ENCODE peak calls at places on chromosomes 2 and 18, in six cellular contexts. W, H, R, Y, B and O are unnamed samples.

GRCh38 chr2:127695491-127696472 is 5.5 kb upstream of the SFT2D3 start:
- DNase-seq in B (no peak), Y (peak; percentile 79), R (no peak), H (peak; percentile 40), W (peak; percentile 59), O (peak; percentile 82)

GRCh38 chr2:190469770-190470169 is 61.6 kb downstream of the MFSD6 start:
- DNase-seq in Y (no peak), B (no peak), W (peak; percentile 79), H (peak; percentile 55), R (no peak), O (no peak)

GRCh38 chr2:96171836-96172235 is 26.6 kb upstream of the DUSP2 start:
- DNase-seq in H (no peak), B (peak; percentile 34), Y (no peak), W (no peak), R (no peak), O (no peak)

GRCh38 chr2:43513216-43513615 is 82.6 kb downstream of the THADA start:
- DNase-seq in B (no peak), H (peak; percentile 36), W (no peak), Y (no peak), R (no peak), O (no peak)

GRCh38 chr2:170525566-170525900 is 189.6 kb upstream of the SP5 start:
- DNase-seq in W (peak; percentile 97), R (no peak), Y (no peak), H (peak; percentile 94), B (peak; percentile 49), O (no peak)

GRCh38 chr2:132448771-132449170 is 32.2 kb downstream of the GPR39 start:
- DNase-seq in B (peak; percentile 11), H (peak; percentile 55), W (peak; percentile 50), Y (peak; percentile 42), R (no peak), O (no peak)

GRCh38 chr2:182685552-182685951 is 30.5 kb upstream of the DNAJC10 start:
- DNase-seq in B (no peak), W (no peak), H (no peak), R (no peak), Y (no peak), O (no peak)

GRCh38 chr2:230441188-230441897 is 25.3 kb downstream of the SP100 start:
- DNase-seq in R (no peak), H (peak; percentile 73), W (peak; percentile 34), Y (no peak), B (no peak), O (no peak)

GRCh38 chr2:165069131-165069530 is 113.8 kb upstream of the SLC38A11 start:
- DNase-seq in H (peak; percentile 3), B (no peak), Y (no peak), R (no peak), W (peak; percentile 73), O (no peak)

GRCh38 chr2:54067851-54068375 is 47.5 kb upstream of the ACYP2 start:
- DNase-seq in B (no peak), Y (no peak), R (no peak), H (peak; percentile 66), W (peak; percentile 26), O (no peak)

GRCh38 chr18:29560270-29560669 is 1383.3 kb upstream of the CDH2 start:
- DNase-seq in B (no peak), H (no peak), Y (no peak), R (no peak), W (no peak), O (no peak)

GRCh38 chr2:22281033-22281432 is 1103.9 kb upstream of the KLHL29 start:
- DNase-seq in H (peak; percentile 91), W (peak; percentile 85), R (no peak), Y (no peak), B (no peak), O (no peak)

GRCh38 chr2:59322005-59322404 is 1080.9 kb upstream of the FANCL start:
- DNase-seq in Y (peak; percentile 54), R (no peak), B (no peak), H (no peak), W (no peak), O (no peak)

GRCh38 chr18:21080576-21080975 is 31.0 kb downstream of the ROCK1 start:
- DNase-seq in R (no peak), B (no peak), W (no peak), Y (no peak), H (no peak), O (no peak)

GRCh38 chr2:225041210-225041870 is 928 bp downstream of the DOCK10 start:
- DNase-seq in H (peak; percentile 62), W (peak; percentile 42), B (peak; percentile 23), Y (peak; percentile 38), R (no peak), O (peak; percentile 51)

GRCh38 chr18:36546876-36547275 is 249.4 kb downstream of the FHOD3 start:
- DNase-seq in W (no peak), B (no peak), H (no peak), R (no peak), Y (no peak), O (no peak)

GRCh38 chr18:1014951-1015627 is 110.4 kb downstream of the ADCYAP1 start:
- DNase-seq in W (no peak), R (no peak), Y (peak; percentile 48), H (no peak), B (no peak), O (no peak)

GRCh38 chr2:233059797-233060499 is at the start of gene INPP5D:
- DNase-seq in H (no peak), Y (no peak), R (no peak), W (no peak), B (no peak), O (no peak)

GRCh38 chr18:80245781-80246655 is 1.3 kb downstream of the PARD6G start:
- DNase-seq in H (no peak), Y (peak; percentile 71), R (peak; percentile 64), W (no peak), B (no peak), O (no peak)

GRCh38 chr18:7038330-7038846 is 79.2 kb downstream of the LAMA1 start:
- DNase-seq in H (peak; percentile 99), R (peak; percentile 45), Y (peak; percentile 80), B (peak; percentile 90), W (peak; percentile 59), O (peak; percentile 93)

GRCh38 chr18:22946841-22947240 is 13.7 kb downstream of the RBBP8 start:
- DNase-seq in Y (no peak), W (no peak), R (no peak), H (peak; percentile 16), B (no peak), O (no peak)

GRCh38 chr2:45018033-45018432 is 8.8 kb upstream of the SIX2 start:
- DNase-seq in W (no peak), Y (no peak), H (no peak), R (no peak), B (no peak), O (no peak)

GRCh38 chr2:205665791-205666190 is 16.5 kb upstream of the NRP2 start:
- DNase-seq in R (no peak), B (peak; percentile 61), H (no peak), W (no peak), Y (no peak), O (no peak)

GRCh38 chr18:10320201-10320600 is 134.2 kb upstream of the APCDD1 start:
- DNase-seq in Y (no peak), B (peak; percentile 70), H (no peak), R (no peak), W (no peak), O (no peak)

GRCh38 chr18:10316778-10317177 is 137.7 kb upstream of the APCDD1 start:
- DNase-seq in W (no peak), Y (no peak), H (no peak), R (no peak), B (no peak), O (no peak)

GRCh38 chr18:10320848-10321247 is 133.6 kb upstream of the APCDD1 start:
- DNase-seq in Y (no peak), H (peak; percentile 57), R (no peak), B (no peak), W (no peak), O (no peak)

GRCh38 chr18:10317864-10318685 is 136.4 kb upstream of the APCDD1 start:
- DNase-seq in Y (no peak), B (no peak), W (no peak), H (no peak), R (no peak), O (no peak)

GRCh38 chr18:10318686-10318960 is 135.8 kb upstream of the APCDD1 start:
- DNase-seq in H (peak; percentile 25), B (no peak), Y (no peak), R (no peak), W (no peak), O (no peak)
- H3K14ac ChIP-seq in H (no peak overlapping the region), B (no peak overlapping the region), Y (no peak overlapping the region), R (no peak overlapping the region), W (no peak overlapping the region), O (no peak overlapping the region)

GRCh38 chr2:23659773-23660172 is 267.1 kb downstream of the ATAD2B start:
- DNase-seq in R (no peak), W (no peak), H (no peak), Y (no peak), B (no peak), O (no peak)
- H3K14ac ChIP-seq in R (no peak overlapping the region), W (no peak overlapping the region), H (no peak overlapping the region), Y (no peak overlapping the region), B (no peak overlapping the region), O (no peak overlapping the region)

GRCh38 chr18:9787126-9787525 is 79.0 kb downstream of the RAB31 start:
- DNase-seq in W (no peak), H (peak; percentile 20), Y (no peak), B (no peak), R (no peak), O (no peak)

GRCh38 chr18:9787716-9788115 is 79.6 kb downstream of the RAB31 start:
- DNase-seq in H (peak; percentile 48), B (no peak), R (no peak), W (no peak), Y (no peak), O (no peak)

GRCh38 chr18:9788140-9788539 is 80.0 kb downstream of the RAB31 start:
- DNase-seq in B (no peak), W (no peak), H (no peak), R (no peak), Y (no peak), O (no peak)

GRCh38 chr18:9790261-9790660 is 82.2 kb downstream of the RAB31 start:
- DNase-seq in W (no peak), H (no peak), Y (no peak), B (no peak), R (no peak), O (no peak)

DNA sequence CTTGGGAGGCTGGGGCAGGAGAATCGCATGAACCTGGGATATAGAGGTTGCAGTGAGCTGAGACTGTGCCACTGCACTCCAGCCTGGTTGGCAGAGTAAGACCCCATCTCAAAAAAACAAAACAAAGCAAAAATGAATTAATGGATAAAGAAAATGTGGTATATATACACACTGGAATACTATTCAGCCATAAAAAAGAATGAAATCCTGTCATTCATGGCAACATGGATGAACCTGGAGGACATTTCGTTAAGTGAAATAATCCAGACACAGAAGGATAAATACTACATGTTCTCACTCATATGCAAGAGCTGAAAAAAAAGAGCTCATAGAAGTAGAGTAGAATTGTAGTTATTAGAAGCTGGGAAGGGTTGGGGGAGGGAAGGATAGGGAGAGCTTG is 80.8 kb downstream of the RAB31 start:
- DNase-seq in R (no peak), H (no peak), Y (no peak), W (no peak), B (no peak), O (no peak)
- H3K14ac ChIP-seq in R (no peak overlapping the region), H (no peak overlapping the region), Y (no peak overlapping the region), W (no peak overlapping the region), B (no peak overlapping the region), O (no peak overlapping the region)

DNA sequence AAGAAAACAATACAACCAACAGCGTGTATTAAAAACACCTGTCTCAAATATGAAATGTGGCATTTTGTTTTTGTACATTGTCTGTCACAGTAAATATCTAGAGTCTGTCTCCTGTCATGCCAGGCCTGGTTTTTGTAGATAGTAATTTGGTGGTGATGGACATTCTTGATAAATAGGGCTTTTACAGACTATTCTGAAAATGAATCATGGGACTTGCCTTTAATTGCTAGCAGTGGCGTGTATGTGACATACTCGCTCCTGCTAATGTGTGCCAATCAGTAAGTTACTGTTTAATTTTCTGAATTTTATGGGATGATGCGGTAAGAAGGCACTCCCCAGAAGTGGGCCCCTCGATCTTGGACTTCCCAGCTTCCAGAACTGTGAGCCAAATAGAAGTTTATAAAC is 83.7 kb downstream of the TANC1 start:
- DNase-seq in H (peak; percentile 49), W (peak; percentile 86), Y (no peak), B (no peak), R (no peak), O (no peak)
- H3K14ac ChIP-seq in H (peak overlapping the region; percentile 67), W (no peak overlapping the region), Y (no peak overlapping the region), B (no peak overlapping the region), R (no peak overlapping the region), O (no peak overlapping the region)